ENCODE peak calls at places on chromosomes 4 and X, in nine cellular contexts. Z is adrenal gland, L is iPS DF 6.9, E is kidney epithelial cell, N is cardiac muscle cell, U is spleen, W is body of pancreas, B is GM23338, T is aorta. A is an unnamed sample.

GRCh38 chrX:45513042-45513441 is 312.4 kb upstream of the DIPK2B start:
- DNase-seq in Z (no peak), L (no peak), E (no peak), N (no peak), U (no peak), W (no peak), B (no peak), T (no peak), A (no peak)

GRCh38 chrX:29890646-29891200 is 324.6 kb upstream of the MAGEB2 start:
- DNase-seq in Z (no peak), L (no peak), E (no peak), N (no peak), U (no peak), W (no peak), B (no peak), T (no peak), A (no peak)

GRCh38 chr4:10013722-10014121 is 7.6 kb downstream of the SLC2A9 start:
- DNase-seq in Z (peak; percentile 73), L (peak; percentile 61), E (no peak), N (peak; percentile 43), U (no peak), W (peak; percentile 59), B (peak; percentile 87), T (no peak), A (peak; percentile 56)

GRCh38 chr4:15765910-15766703 is 12.0 kb upstream of the CD38 start:
- DNase-seq in Z (no peak), L (no peak), E (no peak), N (no peak), U (no peak), W (no peak), B (no peak), T (no peak), A (peak; percentile 39)

GRCh38 chrX:45775462-45775861 is 574.8 kb upstream of the DIPK2B start:
- DNase-seq in Z (no peak), L (no peak), E (no peak), N (peak; percentile 66), U (no peak), W (no peak), B (peak; percentile 34), T (no peak), A (no peak)

GRCh38 chr4:13933163-13933562 is 305.6 kb upstream of the BOD1L1 start:
- DNase-seq in Z (no peak), L (no peak), E (no peak), N (peak; percentile 66), U (no peak), W (no peak), B (peak; percentile 15), T (no peak), A (no peak)

GRCh38 chr4:82865592-82865991 is 25.4 kb downstream of the SEC31A start:
- DNase-seq in Z (peak; percentile 30), L (no peak), E (peak; percentile 58), N (peak; percentile 95), U (no peak), W (peak; percentile 51), B (no peak), T (no peak), A (no peak)

GRCh38 chrX:153544747-153545146 is 27.3 kb downstream of the ATP2B3 start:
- DNase-seq in Z (no peak), L (no peak), E (no peak), N (no peak), U (no peak), W (no peak), B (no peak), T (no peak), A (no peak)

GRCh38 chr4:54099287-54099958 is 540 bp upstream of the GSX2 start:
- DNase-seq in Z (no peak), L (no peak), E (peak; percentile 28), N (peak; percentile 40), U (no peak), W (no peak), B (peak; percentile 67), T (no peak), A (no peak)

GRCh38 chr4:54098375-54098774 is 1.6 kb upstream of the GSX2 start:
- DNase-seq in Z (no peak), L (no peak), E (no peak), N (no peak), U (no peak), W (no peak), B (peak; percentile 34), T (no peak), A (no peak)

GRCh38 chr4:54101190-54102041 is 1.5 kb downstream of the GSX2 start:
- DNase-seq in Z (no peak), L (no peak), E (no peak), N (no peak), U (no peak), W (no peak), B (peak; percentile 55), T (no peak), A (no peak)

GRCh38 chr4:54100607-54101189 is 735 bp downstream of the GSX2 start:
- DNase-seq in Z (no peak), L (no peak), E (no peak), N (no peak), U (peak; percentile 71), W (no peak), B (peak; percentile 39), T (no peak), A (no peak)

GRCh38 chr4:54099959-54100606 is at the start of gene GSX2:
- DNase-seq in Z (no peak), L (no peak), E (no peak), N (no peak), U (peak; percentile 70), W (no peak), B (peak; percentile 62), T (no peak), A (no peak)
- H3K27me3 ChIP-seq in Z (peaks cover 63% of the 10 kb centered on the region), L (peaks cover 95% of the 10 kb centered on the region), E (peaks cover 91% of the 10 kb centered on the region), N (peaks cover 100% of the 10 kb centered on the region), U (peaks cover 100% of the 10 kb centered on the region), W (no peaks in the 10 kb centered on the region), B (peaks cover 100% of the 10 kb centered on the region), T (no peaks in the 10 kb centered on the region), A (peaks cover 56% of the 10 kb centered on the region)

DNA sequence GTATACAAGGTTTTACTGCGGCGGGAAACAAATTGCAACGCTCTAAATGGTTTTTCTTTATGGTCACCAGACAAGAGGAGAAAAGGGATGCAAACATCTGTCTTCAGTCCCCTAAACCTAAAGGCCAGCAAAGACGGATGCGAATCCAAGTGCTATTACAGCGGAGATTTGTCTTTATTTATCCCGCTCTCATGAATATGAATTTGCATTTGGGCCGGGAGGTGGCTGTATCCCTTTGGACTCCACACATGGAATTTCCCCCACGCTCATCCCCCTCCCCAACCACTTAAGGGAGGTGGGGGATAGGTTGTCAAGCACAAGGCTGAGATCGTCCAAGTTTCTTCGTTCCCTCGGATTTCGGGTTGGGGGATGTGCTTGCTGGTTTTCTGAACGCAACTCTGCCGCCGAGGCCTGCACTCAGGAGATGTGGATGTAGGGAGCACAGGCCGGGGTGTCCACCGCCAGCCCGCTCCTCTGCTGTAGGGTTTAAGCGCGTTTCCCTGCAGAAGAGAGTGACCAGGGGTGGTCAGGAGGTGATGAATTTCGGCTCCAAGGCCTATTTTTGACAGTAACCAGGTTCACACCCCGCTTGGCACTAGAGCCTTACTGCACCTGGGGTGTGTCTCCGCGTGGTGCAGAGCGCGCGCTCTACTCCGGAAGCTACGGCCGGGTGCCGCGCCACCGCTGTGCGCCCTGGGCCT is 2.2 kb upstream of the PHOX2B start:
- DNase-seq in Z (no peak), L (no peak), E (no peak), N (no peak), U (no peak), W (no peak), B (peak; percentile 70), T (no peak), A (no peak)
- H3K27me3 ChIP-seq in Z (peaks cover 66% of the 10 kb centered on the region), L (peaks cover 91% of the 10 kb centered on the region), E (peaks cover 85% of the 10 kb centered on the region), N (peaks cover 100% of the 10 kb centered on the region), U (peaks cover 100% of the 10 kb centered on the region), W (no peaks in the 10 kb centered on the region), B (peaks cover 100% of the 10 kb centered on the region), T (no peaks in the 10 kb centered on the region), A (peaks cover 49% of the 10 kb centered on the region)

GRCh38 chr4:1410491-1411325 is 4.5 kb upstream of the NKX1-1 start:
- DNase-seq in Z (peak; percentile 67), L (peak; percentile 64), E (no peak), N (peak; percentile 58), U (no peak), W (peak; percentile 11), B (peak; percentile 95), T (peak; percentile 69), A (no peak)

GRCh38 chr4:1408418-1408817 is 2.2 kb upstream of the NKX1-1 start:
- DNase-seq in Z (no peak), L (no peak), E (no peak), N (no peak), U (no peak), W (no peak), B (peak; percentile 51), T (no peak), A (peak; percentile 2)

GRCh38 chr4:1407657-1408333 is 1.6 kb upstream of the NKX1-1 start:
- DNase-seq in Z (no peak), L (no peak), E (no peak), N (no peak), U (no peak), W (no peak), B (no peak), T (no peak), A (no peak)

GRCh38 chr4:1409806-1410425 is 3.7 kb upstream of the NKX1-1 start:
- DNase-seq in Z (no peak), L (no peak), E (no peak), N (no peak), U (no peak), W (no peak), B (no peak), T (no peak), A (no peak)

GRCh38 chr4:1409079-1409805 is 3.0 kb upstream of the NKX1-1 start:
- DNase-seq in Z (no peak), L (no peak), E (no peak), N (no peak), U (no peak), W (no peak), B (no peak), T (no peak), A (no peak)
- H3K27me3 ChIP-seq in Z (peaks cover 88% of the 10 kb centered on the region), L (peaks cover 56% of the 10 kb centered on the region), E (peaks cover 87% of the 10 kb centered on the region), N (peaks cover 99% of the 10 kb centered on the region), U (peaks cover 100% of the 10 kb centered on the region), W (peaks cover 4% of the 10 kb centered on the region), B (peaks cover 96% of the 10 kb centered on the region), T (no peaks in the 10 kb centered on the region), A (peaks cover 82% of the 10 kb centered on the region)

GRCh38 chrX:40542208-40542607 is 38.6 kb upstream of the ATP6AP2 start:
- DNase-seq in Z (no peak), L (no peak), E (no peak), N (no peak), U (no peak), W (no peak), B (no peak), T (no peak), A (no peak)

GRCh38 chrX:40537310-40537709 is 43.5 kb upstream of the ATP6AP2 start:
- DNase-seq in Z (no peak), L (no peak), E (no peak), N (no peak), U (no peak), W (no peak), B (no peak), T (no peak), A (no peak)

GRCh38 chrX:40542972-40543371 is 37.8 kb upstream of the ATP6AP2 start:
- DNase-seq in Z (no peak), L (no peak), E (no peak), N (no peak), U (no peak), W (no peak), B (no peak), T (no peak), A (no peak)

GRCh38 chrX:40538391-40538790 is 42.4 kb upstream of the ATP6AP2 start:
- DNase-seq in Z (no peak), L (no peak), E (no peak), N (no peak), U (no peak), W (no peak), B (no peak), T (no peak), A (no peak)

DNA sequence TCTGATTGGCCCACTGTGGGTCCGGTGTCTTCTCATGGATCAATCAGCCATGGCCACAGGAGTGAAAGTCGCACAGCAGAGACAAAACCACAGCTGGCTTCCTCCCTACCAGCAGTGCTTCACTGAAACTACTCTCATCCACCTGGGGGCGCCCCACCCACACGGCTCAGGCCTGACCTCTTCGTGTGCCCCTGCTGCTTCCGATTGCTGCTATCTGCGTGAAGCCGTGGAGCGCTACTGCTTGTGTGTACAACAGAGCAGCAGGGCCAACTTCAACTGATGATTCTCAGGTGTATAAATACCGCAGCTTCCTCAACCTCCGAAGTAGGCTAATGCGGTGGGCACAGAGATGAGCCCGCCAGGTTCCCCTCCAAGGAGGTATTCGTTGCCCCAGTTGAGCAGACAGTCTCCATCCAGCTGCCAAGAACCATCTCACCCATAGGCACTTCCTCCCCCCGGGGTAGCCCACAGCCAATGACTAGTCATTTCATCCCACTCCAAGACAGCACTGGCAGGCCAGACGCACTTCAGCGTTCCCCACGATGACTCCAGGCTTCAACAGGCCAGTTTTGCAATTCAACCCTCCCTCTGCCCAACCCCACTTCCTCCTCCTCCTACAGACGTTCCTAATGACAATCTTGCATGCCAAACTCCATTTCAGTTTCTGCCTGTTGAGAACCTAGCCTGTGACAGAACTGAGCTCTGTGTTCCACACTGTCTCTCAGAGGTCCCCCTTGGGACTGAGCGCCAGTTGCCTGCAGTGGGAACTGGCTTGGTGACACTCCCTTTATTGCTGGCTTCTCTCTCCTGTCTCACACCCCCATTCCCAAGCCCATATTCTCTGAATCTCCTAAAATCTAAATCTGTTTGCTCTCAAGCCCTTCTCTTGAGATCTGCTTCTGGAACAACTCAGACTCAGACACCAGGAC is 41.3 kb upstream of the ATP6AP2 start:
- DNase-seq in Z (peak; percentile 53), L (peak; percentile 16), E (peak; percentile 7), N (peak; percentile 81), U (peak; percentile 86), W (peak; percentile 60), B (peak; percentile 71), T (peak; percentile 75), A (peak; percentile 13)
- H3K27me3 ChIP-seq in Z (peaks cover 12% of the 10 kb centered on the region), L (no peaks in the 10 kb centered on the region), E (peaks cover 3% of the 10 kb centered on the region), N (no peaks in the 10 kb centered on the region), U (no peaks in the 10 kb centered on the region), W (no peaks in the 10 kb centered on the region), B (no peaks in the 10 kb centered on the region), T (no peaks in the 10 kb centered on the region), A (no peaks in the 10 kb centered on the region)

A was measured in prostate gland.